ENCODE peak calls at places on chromosome 1, in seven cellular contexts. One of them, this sample, is unnamed.

GRCh38 chr1:155651861-155652661 is 36.5 kb downstream of the YY1AP1 start:
- DNase-seq in H1: no peak
- DNase-seq in GM12878: no peak
- DNase-seq in K562: no peak
- DNase-seq in HepG2: no peak
- DNase-seq in SK-N-SH: no peak
- DNase-seq in HCT116: no peak
- DNase-seq in this sample: peak; percentile 66

GRCh38 chr1:183090386-183091006 is 67.3 kb downstream of the LAMC1 start:
- DNase-seq in SK-N-SH: no peak
- DNase-seq in HepG2: peak; percentile 49
- DNase-seq in HCT116: no peak
- DNase-seq in GM12878: no peak
- DNase-seq in K562: no peak
- DNase-seq in H1: no peak
- DNase-seq in this sample: no peak

GRCh38 chr1:196951711-196952394 is 8.3 kb downstream of the CFHR2 start:
- DNase-seq in SK-N-SH: no peak
- DNase-seq in HepG2: no peak
- DNase-seq in H1: no peak
- DNase-seq in GM12878: peak; percentile 1
- DNase-seq in HCT116: no peak
- DNase-seq in K562: no peak
- DNase-seq in this sample: no peak

GRCh38 chr1:214422137-214422671 is 129.2 kb downstream of the PTPN14 start:
- DNase-seq in H1: no peak
- DNase-seq in K562: no peak
- DNase-seq in HCT116: no peak
- DNase-seq in GM12878: no peak
- DNase-seq in HepG2: no peak
- DNase-seq in SK-N-SH: no peak
- DNase-seq in this sample: no peak

GRCh38 chr1:41689596-41689995 is 205.1 kb upstream of the EDN2 start:
- DNase-seq in K562: no peak
- DNase-seq in SK-N-SH: no peak
- DNase-seq in HCT116: no peak
- DNase-seq in HepG2: no peak
- DNase-seq in GM12878: no peak
- DNase-seq in H1: no peak
- DNase-seq in this sample: no peak

GRCh38 chr1:4375812-4376211 is 278.6 kb upstream of the AJAP1 start:
- DNase-seq in HCT116: no peak
- DNase-seq in K562: no peak
- DNase-seq in SK-N-SH: no peak
- DNase-seq in H1: no peak
- DNase-seq in GM12878: no peak
- DNase-seq in HepG2: no peak
- DNase-seq in this sample: no peak

GRCh38 chr1:17636612-17637011 is 97.1 kb downstream of the ARHGEF10L start:
- DNase-seq in GM12878: no peak
- DNase-seq in HCT116: no peak
- DNase-seq in H1: no peak
- DNase-seq in HepG2: no peak
- DNase-seq in K562: no peak
- DNase-seq in SK-N-SH: no peak
- DNase-seq in this sample: no peak

GRCh38 chr1:226551299-226551698 is 2.7 kb downstream of the STUM start:
- DNase-seq in H1: no peak
- DNase-seq in HepG2: no peak
- DNase-seq in GM12878: no peak
- DNase-seq in HCT116: no peak
- DNase-seq in K562: no peak
- DNase-seq in SK-N-SH: no peak
- DNase-seq in this sample: no peak

GRCh38 chr1:205416326-205416725 is 5.5 kb downstream of the LEMD1 start:
- DNase-seq in SK-N-SH: no peak
- DNase-seq in K562: no peak
- DNase-seq in HepG2: no peak
- DNase-seq in H1: no peak
- DNase-seq in GM12878: no peak
- DNase-seq in HCT116: no peak
- DNase-seq in this sample: no peak

GRCh38 chr1:172122381-172122780 is 281.1 kb downstream of the DNM3 start:
- DNase-seq in GM12878: no peak
- DNase-seq in SK-N-SH: no peak
- DNase-seq in K562: no peak
- DNase-seq in HCT116: no peak
- DNase-seq in HepG2: no peak
- DNase-seq in H1: no peak
- DNase-seq in this sample: no peak

GRCh38 chr1:201739492-201740085 is 89.4 kb upstream of the IPO9 start:
- DNase-seq in HepG2: no peak
- DNase-seq in HCT116: peak; percentile 61
- DNase-seq in SK-N-SH: peak; percentile 85
- DNase-seq in H1: no peak
- DNase-seq in GM12878: no peak
- DNase-seq in K562: no peak
- DNase-seq in this sample: peak; percentile 59

GRCh38 chr1:207754942-207755689 is 3.3 kb downstream of the CD46 start:
- DNase-seq in HepG2: no peak
- DNase-seq in H1: no peak
- DNase-seq in GM12878: no peak
- DNase-seq in K562: no peak
- DNase-seq in HCT116: no peak
- DNase-seq in SK-N-SH: no peak
- DNase-seq in this sample: no peak

GRCh38 chr1:180250883-180251509 is 20.9 kb downstream of the LHX4 start:
- DNase-seq in K562: no peak
- DNase-seq in SK-N-SH: no peak
- DNase-seq in HepG2: no peak
- DNase-seq in H1: no peak
- DNase-seq in GM12878: no peak
- DNase-seq in HCT116: no peak
- DNase-seq in this sample: no peak

GRCh38 chr1:145891143-145891542 is 5.5 kb upstream of the ANKRD35 start:
- DNase-seq in HCT116: no peak
- DNase-seq in H1: no peak
- DNase-seq in HepG2: peak; percentile 36
- DNase-seq in GM12878: no peak
- DNase-seq in K562: no peak
- DNase-seq in SK-N-SH: no peak
- DNase-seq in this sample: peak; percentile 99

GRCh38 chr1:113901171-113901570 is 3.4 kb downstream of the AP4B1 start:
- DNase-seq in HCT116: no peak
- DNase-seq in K562: no peak
- DNase-seq in H1: no peak
- DNase-seq in SK-N-SH: no peak
- DNase-seq in GM12878: no peak
- DNase-seq in HepG2: no peak
- DNase-seq in this sample: no peak
- TF ChIP-seq JUND in HCT116: no peak
- TF ChIP-seq JUND in K562: no peak
- TF ChIP-seq JUND in H1: no peak
- TF ChIP-seq JUND in SK-N-SH: no peak
- TF ChIP-seq JUND in GM12878: no peak
- TF ChIP-seq JUND in HepG2: no peak
- TF ChIP-seq JUND in this sample: no peak

DNA sequence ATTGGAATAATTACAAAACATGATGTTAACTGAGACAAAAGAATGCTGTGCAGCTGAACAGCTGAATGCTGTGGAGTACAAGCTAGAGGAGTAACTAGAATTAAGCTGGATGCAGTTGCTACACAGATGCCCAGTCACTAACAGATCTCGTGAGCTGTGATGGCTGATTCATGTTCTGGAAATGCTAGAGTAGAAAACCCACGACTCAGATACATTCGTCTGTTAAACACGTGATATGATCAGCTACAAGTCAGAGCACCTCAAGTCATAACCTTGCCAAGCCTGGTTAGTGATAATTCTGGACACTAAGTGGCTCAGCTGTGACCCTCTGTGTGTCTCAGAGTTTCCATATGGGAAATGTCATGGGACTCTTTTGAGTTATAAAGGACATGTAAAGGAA is 89.7 kb upstream of the ESRRG start:
- DNase-seq in HCT116: no peak
- DNase-seq in SK-N-SH: no peak
- DNase-seq in H1: no peak
- DNase-seq in GM12878: no peak
- DNase-seq in HepG2: no peak
- DNase-seq in K562: no peak
- DNase-seq in this sample: no peak
- TF ChIP-seq JUND in HCT116: no peak
- TF ChIP-seq JUND in SK-N-SH: no peak
- TF ChIP-seq JUND in H1: no peak
- TF ChIP-seq JUND in GM12878: no peak
- TF ChIP-seq JUND in HepG2: no peak
- TF ChIP-seq JUND in K562: no peak
- TF ChIP-seq JUND in this sample: no peak

DNA sequence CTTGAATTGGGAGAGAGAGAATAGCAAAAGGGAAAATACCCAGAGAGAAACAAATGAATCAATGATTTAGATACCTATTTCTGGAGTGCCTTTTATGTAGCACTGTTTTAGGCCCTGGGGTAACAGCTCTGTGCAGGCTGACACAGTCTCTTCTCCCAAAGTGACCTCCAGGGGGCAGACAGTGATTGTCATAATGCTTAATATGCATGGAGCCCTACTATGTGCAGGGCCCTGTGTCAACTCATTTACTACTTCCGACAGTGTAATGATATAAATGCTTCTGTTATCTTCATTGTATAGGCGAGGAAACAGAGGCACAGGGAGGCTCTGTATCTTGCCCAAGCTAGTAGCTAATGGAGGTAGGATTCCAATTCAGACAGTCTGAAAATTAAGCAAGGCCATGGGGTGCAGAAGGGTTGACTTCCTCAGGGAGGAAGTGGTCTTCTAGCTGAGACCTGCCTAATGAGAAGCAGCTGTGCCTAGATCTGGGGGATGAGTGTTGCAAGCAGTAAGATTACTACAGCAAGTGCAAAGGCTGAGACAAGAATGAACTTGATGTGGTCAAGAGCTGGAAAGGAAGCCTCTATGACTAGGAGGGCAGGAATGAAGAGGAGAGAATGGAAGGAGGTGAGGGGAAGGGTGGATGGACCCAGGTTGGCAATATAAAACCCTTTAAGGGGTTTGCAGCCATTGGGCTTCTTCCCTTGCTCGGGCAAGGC is 16.2 kb upstream of the SERINC2 start:
- DNase-seq in SK-N-SH: no peak
- DNase-seq in HepG2: no peak
- DNase-seq in HCT116: peak; percentile 55
- DNase-seq in GM12878: no peak
- DNase-seq in H1: no peak
- DNase-seq in K562: peak; percentile 40
- DNase-seq in this sample: peak; percentile 28
- TF ChIP-seq JUND in SK-N-SH: no peak
- TF ChIP-seq JUND in HepG2: no peak
- TF ChIP-seq JUND in HCT116: no peak
- TF ChIP-seq JUND in GM12878: no peak
- TF ChIP-seq JUND in H1: no peak
- TF ChIP-seq JUND in K562: no peak
- TF ChIP-seq JUND in this sample: no peak

DNA sequence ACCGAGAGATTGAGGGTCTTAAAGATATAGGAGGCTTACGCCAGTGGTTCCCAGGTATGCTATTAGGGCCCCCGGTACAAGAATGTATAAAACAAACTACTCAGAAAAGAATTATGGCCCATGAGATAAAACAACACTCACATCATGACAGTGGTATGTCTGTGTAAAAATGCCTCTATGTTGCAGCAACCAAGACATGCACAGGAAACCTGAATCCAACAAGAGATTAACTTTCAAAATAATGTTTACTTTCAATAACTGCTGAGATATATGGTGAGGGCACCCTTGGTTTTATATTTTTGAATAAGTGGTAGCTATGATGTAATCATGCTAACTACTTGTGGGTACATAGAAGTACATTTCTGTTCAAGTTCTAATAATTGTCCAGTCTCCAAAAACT is 74.9 kb downstream of the PUM1 start:
- DNase-seq in HepG2: no peak
- DNase-seq in H1: no peak
- DNase-seq in SK-N-SH: no peak
- DNase-seq in HCT116: no peak
- DNase-seq in GM12878: no peak
- DNase-seq in K562: no peak
- DNase-seq in this sample: no peak
- TF ChIP-seq JUND in HepG2: no peak
- TF ChIP-seq JUND in H1: no peak
- TF ChIP-seq JUND in SK-N-SH: no peak
- TF ChIP-seq JUND in HCT116: no peak
- TF ChIP-seq JUND in GM12878: no peak
- TF ChIP-seq JUND in K562: no peak
- TF ChIP-seq JUND in this sample: no peak

GRCh38 chr1:109929170-109929569 is 18.5 kb downstream of the CSF1 start:
- DNase-seq in SK-N-SH: no peak
- DNase-seq in GM12878: no peak
- DNase-seq in H1: no peak
- DNase-seq in HCT116: no peak
- DNase-seq in K562: no peak
- DNase-seq in HepG2: no peak
- DNase-seq in this sample: no peak

GRCh38 chr1:109927356-109927755 is 16.7 kb downstream of the CSF1 start:
- DNase-seq in SK-N-SH: no peak
- DNase-seq in HepG2: no peak
- DNase-seq in H1: no peak
- DNase-seq in HCT116: no peak
- DNase-seq in GM12878: no peak
- DNase-seq in K562: no peak
- DNase-seq in this sample: no peak

GRCh38 chr1:109929588-109930251 is 19.1 kb downstream of the CSF1 start:
- DNase-seq in GM12878: no peak
- DNase-seq in HepG2: no peak
- DNase-seq in HCT116: no peak
- DNase-seq in K562: no peak
- DNase-seq in H1: no peak
- DNase-seq in SK-N-SH: no peak
- DNase-seq in this sample: no peak

GRCh38 chr1:109927908-109928307 is 17.3 kb downstream of the CSF1 start:
- DNase-seq in H1: no peak
- DNase-seq in HCT116: no peak
- DNase-seq in SK-N-SH: no peak
- DNase-seq in GM12878: no peak
- DNase-seq in HepG2: no peak
- DNase-seq in K562: no peak
- DNase-seq in this sample: no peak

DNA sequence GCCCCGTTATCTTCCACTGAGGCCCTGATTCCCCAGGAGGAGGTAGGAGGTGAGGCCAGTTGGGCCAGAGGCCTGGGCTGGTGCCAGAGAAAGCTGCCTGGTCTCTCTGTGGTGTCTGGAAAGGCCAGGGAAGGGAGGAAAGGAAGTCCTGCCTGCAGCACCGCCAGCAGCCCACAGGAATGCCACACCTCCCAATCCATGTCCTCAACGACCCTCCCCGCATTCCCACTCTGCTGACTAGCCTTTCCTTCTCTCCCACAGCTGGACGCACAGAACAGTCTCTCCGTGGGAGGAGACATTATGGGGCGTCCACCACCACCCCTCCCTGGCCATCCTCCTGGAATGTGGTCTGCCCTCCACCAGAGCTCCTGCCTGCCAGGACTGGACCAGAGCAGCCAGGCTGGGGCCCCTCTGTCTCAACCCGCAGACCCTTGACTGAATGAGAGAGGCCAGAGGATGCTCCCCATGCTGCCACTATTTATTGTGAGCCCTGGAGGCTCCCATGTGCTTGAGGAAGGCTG is 18.0 kb downstream of the CSF1 start:
- DNase-seq in SK-N-SH: no peak
- DNase-seq in K562: no peak
- DNase-seq in GM12878: no peak
- DNase-seq in HCT116: no peak
- DNase-seq in HepG2: no peak
- DNase-seq in H1: no peak
- DNase-seq in this sample: no peak
- TF ChIP-seq JUND in SK-N-SH: no peak
- TF ChIP-seq JUND in K562: no peak
- TF ChIP-seq JUND in GM12878: no peak
- TF ChIP-seq JUND in HCT116: no peak
- TF ChIP-seq JUND in HepG2: no peak
- TF ChIP-seq JUND in H1: no peak
- TF ChIP-seq JUND in this sample: no peak